ENCODE peak calls at places on chromosome 16, in seven cellular contexts. M, F, R, L, K, O and D are unnamed samples.

GRCh38 chr16:67198238-67198734 is 645 bp upstream of the ELMO3 start:
- DNase-seq in L (peak), R (peak), M (peak), F (peak), K (no peak), O (peak), D (no peak)

GRCh38 chr16:66925322-66925840 is at the start of gene RRAD:
- DNase-seq in K (no peak), R (peak), O (peak), F (peak), M (no peak), L (no peak), D (no peak)

GRCh38 chr16:50136399-50136798 is 16.7 kb upstream of the TENT4B start:
- DNase-seq in M (no peak), O (no peak), K (no peak), F (no peak), R (no peak), L (no peak), D (no peak)

GRCh38 chr16:842061-842476 is 41.5 kb upstream of the GNG13 start:
- DNase-seq in F (peak), M (no peak), O (no peak), R (peak), L (no peak), K (no peak), D (no peak)

GRCh38 chr16:81310045-81310644 is 4.6 kb upstream of the GAN start:
- DNase-seq in F (no peak), K (no peak), R (no peak), M (no peak), L (no peak), O (no peak), D (no peak)

GRCh38 chr16:68287276-68288251 is 23.2 kb downstream of the SLC7A6OS start:
- DNase-seq in F (peak), K (no peak), R (peak), M (no peak), O (no peak), L (no peak), D (no peak)

GRCh38 chr16:84844049-84844350 is 24.2 kb downstream of the CRISPLD2 start:
- DNase-seq in R (no peak), L (no peak), K (no peak), M (no peak), F (no peak), O (no peak), D (no peak)

GRCh38 chr16:70534949-70535348 is 11.3 kb downstream of the SF3B3 start:
- DNase-seq in F (no peak), O (no peak), M (no peak), L (no peak), R (no peak), K (no peak), D (no peak)

GRCh38 chr16:54128629-54129230 is 157.9 kb downstream of the IRX3 start:
- DNase-seq in K (no peak), R (no peak), M (no peak), L (no peak), O (no peak), F (peak), D (no peak)

GRCh38 chr16:10502766-10503165 is 77.6 kb downstream of the EMP2 start:
- DNase-seq in L (no peak), K (no peak), O (no peak), M (no peak), F (no peak), R (no peak), D (no peak)

GRCh38 chr16:66467611-66468010 is 40.5 kb downstream of the BEAN1 start:
- DNase-seq in K (no peak), M (no peak), O (no peak), F (no peak), L (no peak), R (no peak), D (no peak)

GRCh38 chr16:35909351-35909954 is 2450.0 kb downstream of the TP53TG3F start:
- DNase-seq in F (no peak), K (no peak), O (no peak), R (no peak), L (no peak), M (no peak), D (no peak)

GRCh38 chr16:57562066-57562465 is 19.6 kb downstream of the ADGRG5 start:
- DNase-seq in O (no peak), R (no peak), M (no peak), F (no peak), K (no peak), L (no peak), D (no peak)

GRCh38 chr16:49405123-49405522 is 31.5 kb downstream of the C16orf78 start:
- DNase-seq in F (no peak), R (no peak), M (no peak), K (no peak), O (no peak), L (no peak), D (no peak)

GRCh38 chr16:4691666-4692412 is 1.5 kb upstream of the NUDT16L1 start:
- DNase-seq in F (no peak), K (no peak), O (no peak), L (no peak), R (no peak), M (no peak), D (no peak)

GRCh38 chr16:14378131-14378551 is 251.9 kb downstream of the PARN start:
- DNase-seq in M (no peak), F (peak), R (peak), K (peak), L (peak), O (no peak), D (peak)

GRCh38 chr16:23014592-23014991 is 134.7 kb downstream of the USP31 start:
- DNase-seq in M (no peak), R (no peak), F (peak), L (no peak), K (no peak), O (no peak), D (no peak)

GRCh38 chr16:10688291-10688690 is 6.4 kb downstream of the TEKT5 start:
- DNase-seq in O (no peak), R (no peak), L (no peak), K (no peak), F (no peak), M (no peak), D (no peak)

GRCh38 chr16:85261657-85262557 is 149.6 kb upstream of the CIBAR2 start:
- DNase-seq in K (no peak), O (no peak), F (no peak), R (no peak), L (no peak), M (peak), D (no peak)

GRCh38 chr16:75195811-75196790 is 10.9 kb downstream of the CTRB2 start:
- DNase-seq in K (no peak), O (no peak), L (no peak), M (no peak), F (no peak), R (no peak), D (no peak)

GRCh38 chr16:1119129-1119528 is 23.1 kb upstream of the C1QTNF8 start:
- DNase-seq in R (no peak), O (no peak), L (no peak), K (no peak), M (no peak), F (no peak), D (no peak)

GRCh38 chr16:65068151-65068740 is 53.6 kb downstream of the CDH11 start:
- DNase-seq in M (no peak), F (peak), R (peak), K (no peak), O (no peak), L (no peak), D (no peak)

GRCh38 chr16:24700549-24701392 is 28.7 kb upstream of the TNRC6A start:
- DNase-seq in M (no peak), K (no peak), F (peak), R (peak), L (peak), O (peak), D (peak)

GRCh38 chr16:86723699-86724098 is 145.3 kb downstream of the FOXL1 start:
- DNase-seq in O (peak), R (no peak), L (peak), F (no peak), K (no peak), M (no peak), D (no peak)

GRCh38 chr16:75496546-75496945 is 1.3 kb upstream of the CHST6 start:
- DNase-seq in O (no peak), K (no peak), F (no peak), L (no peak), R (peak), M (no peak), D (no peak)

GRCh38 chr16:50731130-50731988 is 10.5 kb upstream of the CYLD start:
- DNase-seq in K (no peak), M (no peak), O (no peak), L (no peak), R (no peak), F (peak), D (no peak)

GRCh38 chr16:85633438-85633743 is 20.3 kb downstream of the GSE1 start:
- DNase-seq in R (no peak), F (no peak), M (no peak), K (no peak), L (no peak), O (no peak), D (no peak)

GRCh38 chr16:17360810-17361209 is 110.0 kb downstream of the XYLT1 start:
- DNase-seq in M (no peak), K (no peak), L (no peak), R (no peak), F (no peak), O (no peak), D (no peak)

GRCh38 chr16:82031116-82032084 is 3.7 kb upstream of the HSD17B2 start:
- DNase-seq in F (peak), K (no peak), M (peak), R (peak), L (peak), O (no peak), D (peak)

GRCh38 chr16:87053016-87053982 is 263.9 kb downstream of the C16orf95 start:
- DNase-seq in K (no peak), L (no peak), R (no peak), F (no peak), O (peak), M (no peak), D (no peak)

GRCh38 chr16:23518435-23518891 is 8.2 kb upstream of the GGA2 start:
- DNase-seq in L (no peak), M (peak), O (no peak), K (peak), R (no peak), F (no peak), D (no peak)

DNA sequence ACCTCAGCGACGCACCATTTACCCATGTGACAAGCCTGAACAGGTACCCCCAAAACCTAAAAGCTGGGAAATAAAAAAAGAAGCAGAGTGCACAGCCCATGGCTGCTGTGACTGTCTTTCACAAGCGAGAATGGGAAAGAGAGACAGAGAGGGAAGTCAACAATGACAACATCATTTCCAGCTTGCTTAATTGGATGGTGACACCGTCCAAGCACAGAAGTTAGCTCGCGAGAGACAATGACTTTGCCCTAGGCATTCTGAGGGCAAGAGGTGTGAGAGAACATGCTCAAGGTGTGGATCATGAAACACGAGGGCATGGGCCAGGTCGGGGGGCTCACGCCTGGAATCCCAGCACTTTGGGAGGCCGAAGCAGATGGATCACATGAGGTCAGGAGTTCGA is 19.3 kb upstream of the NSMCE1 start:
- DNase-seq in R (no peak), M (no peak), L (no peak), O (no peak), F (no peak), K (no peak), D (no peak)
- H2AFZ ChIP-seq in R (no peak), M (no peak), L (no peak), O (no peak), F (no peak), K (no peak), D (no peak)

DNA sequence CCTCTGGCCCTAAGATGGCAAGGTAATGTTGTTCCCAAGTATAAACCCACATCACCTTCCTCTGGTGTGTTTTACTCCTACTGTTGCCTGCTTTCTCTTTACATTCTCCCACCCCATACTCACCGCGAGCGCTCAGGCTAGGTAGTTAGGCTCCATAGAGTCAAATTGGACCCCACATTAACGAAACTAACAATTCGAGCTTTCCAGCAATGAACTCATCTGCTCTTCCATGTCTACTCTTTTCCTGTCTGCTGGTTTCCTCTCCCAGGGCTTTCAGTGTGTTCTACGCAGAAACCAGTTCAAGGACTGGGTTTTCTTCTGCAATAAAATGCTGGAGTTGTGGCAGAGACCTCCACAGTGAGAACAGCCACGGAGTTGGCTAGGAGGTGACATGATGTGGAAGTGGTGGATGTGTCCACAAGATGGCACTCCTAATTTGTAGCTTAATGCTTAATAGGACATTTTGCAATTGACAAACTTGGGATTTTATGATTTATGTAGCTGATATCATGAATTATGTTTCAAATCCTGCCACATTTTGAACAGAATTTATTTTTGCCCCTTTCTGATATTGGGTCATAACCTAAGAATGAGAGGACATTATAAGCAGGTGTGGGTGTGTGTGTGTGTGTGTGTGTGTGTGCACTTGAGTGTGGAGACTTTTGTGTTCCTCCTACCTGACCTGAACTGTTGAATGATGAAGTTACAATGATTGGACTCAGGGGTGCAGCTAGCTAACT is 2.2 kb upstream of the UQCRC2 start:
- DNase-seq in M (peak), R (peak), L (peak), K (peak), O (no peak), F (peak), D (peak)
- H2AFZ ChIP-seq in M (no peak), R (no peak), L (no peak), K (no peak), O (no peak), F (no peak), D (no peak)

DNA sequence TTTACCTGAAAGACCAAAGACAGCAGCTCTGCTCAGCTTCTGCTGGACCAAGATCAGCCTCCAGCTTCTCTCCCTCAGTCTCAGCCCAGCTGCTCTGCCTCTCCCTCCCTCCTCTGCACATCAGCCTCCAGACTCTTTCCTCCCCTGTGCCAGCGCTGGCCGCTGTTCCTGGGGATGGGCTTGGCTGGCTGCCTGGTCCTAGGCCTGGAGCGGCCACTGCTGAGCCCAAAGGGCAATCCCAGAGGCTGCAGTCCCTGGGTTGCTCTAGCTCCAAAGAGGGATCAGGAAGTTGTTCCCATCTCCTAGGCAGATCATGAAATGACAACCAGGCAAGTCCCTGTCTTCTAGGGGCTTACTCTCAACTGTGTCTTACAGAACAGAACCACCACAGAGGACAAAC is 31.3 kb downstream of the DCUN1D3 start:
- DNase-seq in L (no peak), M (no peak), K (no peak), R (peak), O (no peak), F (peak), D (peak)
- H2AFZ ChIP-seq in L (no peak), M (no peak), K (no peak), R (no peak), O (no peak), F (no peak), D (no peak)

GRCh38 chr16:30095166-30096078 is 591 bp downstream of the YPEL3 start:
- DNase-seq in F (peak), M (no peak), O (no peak), L (no peak), R (no peak), K (peak), D (no peak)
- H2AFZ ChIP-seq in F (no peak), M (no peak), O (no peak), L (no peak), R (no peak), K (peak), D (no peak)

GRCh38 chr16:12653820-12654392 is 149.8 kb downstream of the CPPED1 start:
- DNase-seq in M (no peak), L (no peak), O (no peak), F (no peak), K (no peak), R (no peak), D (no peak)

GRCh38 chr16:12651765-12652531 is 151.7 kb downstream of the CPPED1 start:
- DNase-seq in F (no peak), L (no peak), K (no peak), M (no peak), O (no peak), R (no peak), D (no peak)

GRCh38 chr16:12649356-12649755 is 154.3 kb downstream of the CPPED1 start:
- DNase-seq in M (no peak), L (no peak), O (no peak), K (no peak), F (no peak), R (no peak), D (no peak)

GRCh38 chr16:12655530-12655929 is 148.2 kb downstream of the CPPED1 start:
- DNase-seq in K (no peak), O (peak), L (no peak), F (no peak), R (no peak), M (no peak), D (no peak)

GRCh38 chr16:12652924-12653323 is 150.8 kb downstream of the CPPED1 start:
- DNase-seq in L (no peak), K (no peak), O (no peak), R (no peak), M (no peak), F (no peak), D (no peak)
- H2AFZ ChIP-seq in L (no peak), K (no peak), O (no peak), R (no peak), M (no peak), F (no peak), D (no peak)